ENCODE peak calls at places on chromosomes 6 and 20, in eight cellular contexts. L, C, V, W, F, N, M and O are unnamed samples.

GRCh38 chr6:28643017-28643740 is 117.5 kb downstream of the GPX5 start:
- DNase-seq in L (no peak), C (no peak), V (peak), W (peak), F (no peak), N (no peak), M (peak), O (no peak)

GRCh38 chr6:107154131-107154906 is 39.0 kb upstream of the BEND3 start:
- DNase-seq in L (no peak), C (no peak), V (no peak), W (no peak), F (no peak), N (no peak), M (no peak), O (no peak)

GRCh38 chr6:11538049-11538798 is 675 bp downstream of the TMEM170B start:
- DNase-seq in L (peak), C (peak), V (no peak), W (no peak), F (no peak), N (peak), M (peak), O (no peak)

GRCh38 chr6:90294614-90294988 is 2.0 kb downstream of the BACH2 start:
- DNase-seq in L (peak), C (no peak), V (no peak), W (no peak), F (peak), N (no peak), M (no peak), O (no peak)

GRCh38 chr6:56714982-56715456 is 72.3 kb upstream of the DST start:
- DNase-seq in L (no peak), C (no peak), V (peak), W (peak), F (no peak), N (no peak), M (peak), O (no peak)

GRCh38 chr6:113414511-113414910 is 442.6 kb upstream of the MARCKS start:
- DNase-seq in L (no peak), C (no peak), V (peak), W (peak), F (no peak), N (no peak), M (peak), O (no peak)

GRCh38 chr6:108492131-108492766 is 68.5 kb upstream of the FOXO3 start:
- DNase-seq in L (no peak), C (peak), V (peak), W (peak), F (no peak), N (no peak), M (peak), O (no peak)

GRCh38 chr6:101110814-101111213 is 229.7 kb upstream of the ASCC3 start:
- DNase-seq in L (no peak), C (no peak), V (no peak), W (peak), F (no peak), N (no peak), M (peak), O (no peak)

GRCh38 chr6:41033776-41034175 is 5.2 kb downstream of the UNC5CL start:
- DNase-seq in L (no peak), C (no peak), V (no peak), W (no peak), F (no peak), N (no peak), M (no peak), O (no peak)

GRCh38 chr6:105301072-105301503 is 101.8 kb downstream of the PREP start:
- DNase-seq in L (no peak), C (no peak), V (no peak), W (peak), F (no peak), N (no peak), M (no peak), O (no peak)

GRCh38 chr6:7086488-7086887 is 21.3 kb upstream of the RREB1 start:
- DNase-seq in L (peak), C (peak), V (no peak), W (peak), F (no peak), N (peak), M (peak), O (no peak)

GRCh38 chr20:8654486-8654885 is 414.4 kb upstream of the PLCB4 start:
- DNase-seq in L (no peak), C (no peak), V (no peak), W (no peak), F (no peak), N (no peak), M (no peak), O (no peak)

GRCh38 chr20:56111951-56112730 is 106.8 kb upstream of the CBLN4 start:
- DNase-seq in L (no peak), C (no peak), V (no peak), W (no peak), F (no peak), N (no peak), M (no peak), O (no peak)

GRCh38 chr20:30488941-30489601 is 768.4 kb upstream of the DEFB115 start:
- DNase-seq in L (no peak), C (no peak), V (no peak), W (no peak), F (no peak), N (no peak), M (no peak), O (no peak)

GRCh38 chr6:12288211-12288618 is 1.9 kb upstream of the EDN1 start:
- DNase-seq in L (no peak), C (peak), V (no peak), W (no peak), F (no peak), N (no peak), M (no peak), O (no peak)

GRCh38 chr6:38846844-38847243 is 131.7 kb downstream of the DNAH8 start:
- DNase-seq in L (no peak), C (no peak), V (peak), W (peak), F (no peak), N (no peak), M (peak), O (no peak)

GRCh38 chr6:101509556-101509955 is 116.0 kb downstream of the GRIK2 start:
- DNase-seq in L (no peak), C (no peak), V (no peak), W (peak), F (no peak), N (no peak), M (peak), O (no peak)

GRCh38 chr6:101853226-101853625 is 459.7 kb downstream of the GRIK2 start:
- DNase-seq in L (no peak), C (no peak), V (no peak), W (peak), F (no peak), N (no peak), M (no peak), O (no peak)

GRCh38 chr6:169723200-169723909 is 945 bp downstream of the PHF10 start:
- DNase-seq in L (peak), C (peak), V (no peak), W (peak), F (peak), N (peak), M (peak), O (no peak)

GRCh38 chr6:129936329-129937165 is 75.4 kb upstream of the TMEM244 start:
- DNase-seq in L (peak), C (peak), V (peak), W (peak), F (no peak), N (no peak), M (peak), O (no peak)

GRCh38 chr20:59242714-59243626 is 57.4 kb upstream of the EDN3 start:
- DNase-seq in L (no peak), C (no peak), V (no peak), W (no peak), F (no peak), N (no peak), M (no peak), O (no peak)

GRCh38 chr20:23131766-23132165 is 45.6 kb upstream of the CD93 start:
- DNase-seq in L (no peak), C (no peak), V (no peak), W (no peak), F (no peak), N (no peak), M (no peak), O (no peak)

GRCh38 chr20:10653593-10654288 is 20.1 kb downstream of the JAG1 start:
- DNase-seq in L (no peak), C (no peak), V (peak), W (peak), F (no peak), N (no peak), M (peak), O (no peak)

GRCh38 chr20:46552460-46553420 is 2.3 kb upstream of the OCSTAMP start:
- DNase-seq in L (no peak), C (peak), V (no peak), W (no peak), F (no peak), N (no peak), M (no peak), O (no peak)

GRCh38 chr20:13786143-13786828 is 1.5 kb downstream of the NDUFAF5 start:
- DNase-seq in L (no peak), C (no peak), V (no peak), W (no peak), F (no peak), N (no peak), M (no peak), O (no peak)

GRCh38 chr20:59050437-59050836 is 7.9 kb upstream of the PRELID3B start:
- DNase-seq in L (no peak), C (no peak), V (no peak), W (no peak), F (no peak), N (no peak), M (no peak), O (no peak)

GRCh38 chr6:149545754-149546471 is at the start of gene PPIL4:
- DNase-seq in L (peak), C (peak), V (peak), W (peak), F (peak), N (peak), M (peak), O (peak)

GRCh38 chr6:9224539-9224938 is 789.2 kb upstream of the SLC35B3 start:
- DNase-seq in L (no peak), C (no peak), V (no peak), W (peak), F (no peak), N (no peak), M (peak), O (no peak)

GRCh38 chr6:148055410-148055809 is 287.2 kb upstream of the SASH1 start:
- DNase-seq in L (no peak), C (no peak), V (no peak), W (no peak), F (no peak), N (no peak), M (no peak), O (no peak)